ENCODE peak calls at places on chromosomes 4 and X, in five cellular contexts. A is tibial nerve, Q is pancreas, J is astrocyte, U is AG10803. W is an unnamed sample.

GRCh38 chr4:177125656-177126055 is 184.0 kb upstream of the NEIL3 start:
- DNase-seq in A (no peak), Q (no peak), J (no peak), U (no peak), W (no peak)

GRCh38 chrX:133559909-133560308 is 144.6 kb upstream of the GPC4 start:
- DNase-seq in A (no peak), Q (no peak), J (no peak), U (no peak), W (no peak)

GRCh38 chr4:173403051-173403450 is 4.1 kb upstream of the SCRG1 start:
- DNase-seq in A (no peak), Q (no peak), J (no peak), U (peak), W (no peak)

GRCh38 chrX:12319012-12319519 is 180.8 kb downstream of the FRMPD4 start:
- DNase-seq in A (no peak), Q (no peak), J (no peak), U (peak), W (no peak)

GRCh38 chr4:39846705-39847104 is 131.0 kb downstream of the PDS5A start:
- DNase-seq in A (no peak), Q (no peak), J (no peak), U (no peak), W (no peak)

GRCh38 chrX:13571136-13571535 is 1.7 kb downstream of the EGFL6 start:
- DNase-seq in A (no peak), Q (no peak), J (no peak), U (no peak), W (no peak)

GRCh38 chr4:35939746-35940145 is 304.6 kb downstream of the ARAP2 start:
- DNase-seq in A (no peak), Q (no peak), J (no peak), U (no peak), W (no peak)

GRCh38 chr4:136383126-136383525 is 1149.2 kb downstream of the PCDH18 start:
- DNase-seq in A (no peak), Q (no peak), J (peak), U (no peak), W (peak)

GRCh38 chr4:36414248-36414647 is 132.8 kb downstream of the DTHD1 start:
- DNase-seq in A (no peak), Q (no peak), J (no peak), U (no peak), W (no peak)

GRCh38 chr4:106238819-106239420 is 77.1 kb downstream of the TBCK start:
- DNase-seq in A (no peak), Q (no peak), J (peak), U (peak), W (peak)

GRCh38 chrX:40867352-40867751 is 132.0 kb upstream of the MED14 start:
- DNase-seq in A (no peak), Q (peak), J (peak), U (peak), W (no peak)

GRCh38 chr4:152079543-152080293 is 318.9 kb upstream of the GATB start:
- DNase-seq in A (no peak), Q (no peak), J (no peak), U (no peak), W (no peak)

GRCh38 chrX:131677655-131678628 is 134.1 kb downstream of the OR13H1 start:
- DNase-seq in A (no peak), Q (no peak), J (no peak), U (peak), W (peak)

GRCh38 chr4:84479663-84480062 is 19.4 kb downstream of the NKX6-1 start:
- DNase-seq in A (no peak), Q (no peak), J (no peak), U (no peak), W (no peak)

GRCh38 chrX:136768469-136769084 is 12.2 kb downstream of the ARHGEF6 start:
- DNase-seq in A (peak), Q (no peak), J (peak), U (peak), W (peak)

DNA sequence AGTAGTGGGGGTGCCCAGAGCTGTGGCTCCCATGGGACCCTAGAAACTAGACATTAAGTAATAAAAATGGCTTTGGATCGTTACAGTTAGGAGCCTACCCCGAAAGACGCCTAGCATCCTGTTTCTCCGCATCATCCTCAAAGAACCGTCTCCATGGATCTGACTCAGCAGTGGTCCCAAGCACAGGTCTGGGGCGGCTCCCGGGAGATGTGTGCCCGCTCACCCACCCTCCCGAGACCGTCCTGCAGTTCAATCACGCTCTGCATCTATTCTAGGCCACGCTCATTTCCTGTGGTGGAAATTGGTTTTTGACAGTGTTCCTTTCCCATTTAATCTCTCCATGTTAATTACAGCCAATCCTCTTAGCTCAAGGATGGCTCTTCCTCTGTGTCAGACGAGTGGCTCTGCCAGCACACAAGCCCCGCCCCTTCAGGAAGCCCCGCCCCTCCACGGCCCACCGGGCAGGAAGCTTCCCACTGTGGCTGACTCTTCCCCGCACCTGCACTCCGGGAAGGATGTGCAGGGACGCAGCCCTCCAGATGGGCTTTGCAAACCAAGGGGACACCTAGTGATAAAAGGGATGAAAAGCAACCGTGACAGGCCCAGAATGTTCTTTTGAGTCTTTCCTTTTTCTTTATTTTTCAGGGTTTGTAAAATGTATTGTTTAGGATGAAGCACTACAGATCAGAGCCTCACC is 34.5 kb upstream of the HELT start:
- DNase-seq in A (peak), Q (peak), J (peak), U (peak), W (peak)
- TF ChIP-seq CTCF in A (peak), Q (no peak), J (peak), U (peak), W (peak)

GRCh38 chrX:107775000-107775733 is 420 bp downstream of the TSC22D3 start:
- DNase-seq in A (no peak), Q (no peak), J (no peak), U (no peak), W (no peak)
- H3K4me3 ChIP-seq in A (peak), Q (peak), J (peak), U (peak), W (peak)

GRCh38 chr4:100938698-100939097 is 408.6 kb downstream of the PPP3CA start:
- DNase-seq in A (no peak), Q (no peak), J (no peak), U (no peak), W (no peak)

GRCh38 chr4:100936676-100937390 is 410.5 kb downstream of the PPP3CA start:
- DNase-seq in A (no peak), Q (no peak), J (no peak), U (no peak), W (no peak)

GRCh38 chr4:100929753-100930152 is 411.9 kb upstream of the EMCN start:
- DNase-seq in A (no peak), Q (no peak), J (no peak), U (no peak), W (no peak)

GRCh38 chr4:100933628-100934027 is 413.7 kb downstream of the PPP3CA start:
- DNase-seq in A (no peak), Q (no peak), J (no peak), U (peak), W (peak)

GRCh38 chr4:100935090-100935489 is 412.2 kb downstream of the PPP3CA start:
- DNase-seq in A (no peak), Q (no peak), J (no peak), U (no peak), W (no peak)
- TF ChIP-seq CTCF in A (no peak), Q (no peak), J (peak), U (peak), W (peak)

GRCh38 chr4:11427201-11427996 is 1.3 kb downstream of the HS3ST1 start:
- DNase-seq in A (no peak), Q (no peak), J (no peak), U (no peak), W (no peak)

GRCh38 chr4:11424896-11425295 is 3.8 kb downstream of the HS3ST1 start:
- DNase-seq in A (no peak), Q (no peak), J (no peak), U (no peak), W (no peak)

GRCh38 chr4:11428161-11428700 is 463 bp downstream of the HS3ST1 start:
- DNase-seq in A (no peak), Q (peak), J (no peak), U (no peak), W (no peak)

GRCh38 chr4:11426003-11426402 is 2.7 kb downstream of the HS3ST1 start:
- DNase-seq in A (no peak), Q (no peak), J (no peak), U (no peak), W (no peak)

GRCh38 chr4:11426716-11427115 is 2.0 kb downstream of the HS3ST1 start:
- DNase-seq in A (no peak), Q (no peak), J (no peak), U (no peak), W (no peak)
- H3K4me3 ChIP-seq in A (peak), Q (peak), J (no peak), U (no peak), W (no peak)

GRCh38 chrX:3244955-3245354 is 101.5 kb downstream of the MXRA5 start:
- DNase-seq in A (no peak), Q (no peak), J (no peak), U (no peak), W (no peak)
- TF ChIP-seq CTCF in A (no peak), Q (no peak), J (no peak), U (peak), W (peak)

DNA sequence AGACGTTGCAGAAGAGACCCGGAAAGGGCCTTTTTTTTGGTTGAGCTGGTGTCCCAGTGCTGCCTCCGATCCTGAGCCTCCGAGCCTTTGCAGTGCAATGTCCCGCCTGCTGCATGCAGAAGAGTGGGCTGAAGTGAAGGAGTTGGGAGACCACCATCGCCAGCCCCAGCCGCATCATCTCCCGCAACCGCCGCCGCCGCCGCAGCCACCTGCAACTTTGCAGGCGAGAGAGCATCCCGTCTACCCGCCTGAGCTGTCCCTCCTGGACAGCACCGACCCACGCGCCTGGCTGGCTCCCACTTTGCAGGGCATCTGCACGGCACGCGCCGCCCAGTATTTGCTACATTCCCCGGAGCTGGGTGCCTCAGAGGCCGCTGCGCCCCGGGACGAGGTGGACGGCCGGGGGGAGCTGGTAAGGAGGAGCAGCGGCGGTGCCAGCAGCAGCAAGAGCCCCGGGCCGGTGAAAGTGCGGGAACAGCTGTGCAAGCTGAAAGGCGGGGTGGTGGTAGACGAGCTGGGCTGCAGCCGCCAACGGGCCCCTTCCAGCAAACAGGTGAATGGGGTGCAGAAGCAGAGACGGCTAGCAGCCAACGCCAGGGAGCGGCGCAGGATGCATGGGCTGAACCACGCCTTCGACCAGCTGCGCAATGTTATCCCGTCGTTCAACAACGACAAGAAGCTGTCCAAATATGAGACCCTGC is 427 bp downstream of the ATOH1 start:
- DNase-seq in A (no peak), Q (no peak), J (no peak), U (no peak), W (no peak)
- H3K4me3 ChIP-seq in A (peak), Q (peak), J (peak), U (peak), W (peak)

GRCh38 chr4:73868206-73869129 is 725 bp upstream of the CXCL1 start:
- DNase-seq in A (no peak), Q (no peak), J (no peak), U (no peak), W (no peak)
- TF ChIP-seq CTCF in A (no peak), Q (no peak), J (no peak), U (no peak), W (no peak)

GRCh38 chr4:153205028-153205648 is 895 bp downstream of the TRIM2 start:
- DNase-seq in A (no peak), Q (peak), J (no peak), U (no peak), W (no peak)
- H3K4me3 ChIP-seq in A (peak), Q (peak), J (peak), U (no peak), W (peak)

W was measured in brain microvascular endothelial cell.